ENCODE peak calls at places on chromosomes 12 and 14, in six cellular contexts. D is ELR, S is occipital lobe, H is AG04449, R is astrocyte, K is esophagus squamous epithelium. A is an unnamed sample.
A peak's percentile ranks its signal among the peaks of the same experiment; 100 is the strongest.

GRCh38 chr12:4447151-4447550 is 1.5 kb upstream of the FGF6 start:
- DNase-seq in D (no peak), S (no peak), H (no peak), R (no peak), K (no peak), A (no peak)

GRCh38 chr14:100546051-100546443 is 41.2 kb downstream of the BEGAIN start:
- DNase-seq in D (peak; percentile 46), S (no peak), H (no peak), R (no peak), K (no peak), A (no peak)

GRCh38 chr14:52695481-52696091 is at the start of gene ERO1A:
- DNase-seq in D (peak; percentile 90), S (peak; percentile 82), H (no peak), R (peak; percentile 73), K (peak; percentile 14), A (peak; percentile 49)

GRCh38 chr12:119749666-119750065 is 81.7 kb downstream of the PRKAB1 start:
- DNase-seq in D (peak; percentile 15), S (no peak), H (peak; percentile 14), R (peak; percentile 17), K (no peak), A (no peak)

GRCh38 chr12:22100952-22101748 is 55.1 kb downstream of the CMAS start:
- DNase-seq in D (peak; percentile 71), S (no peak), H (peak; percentile 5), R (peak; percentile 47), K (no peak), A (no peak)

GRCh38 chr12:6374028-6374780 is 1.2 kb downstream of the SCNN1A start:
- DNase-seq in D (no peak), S (no peak), H (no peak), R (no peak), K (no peak), A (no peak)

GRCh38 chr12:28065889-28066630 is 93.5 kb upstream of the PTHLH start:
- DNase-seq in D (no peak), S (no peak), H (no peak), R (no peak), K (no peak), A (no peak)

GRCh38 chr12:115095073-115095748 is 411.2 kb upstream of the TBX3 start:
- DNase-seq in D (no peak), S (no peak), H (no peak), R (no peak), K (no peak), A (no peak)

GRCh38 chr14:101557811-101558738 is 3.2 kb upstream of the DIO3 start:
- DNase-seq in D (no peak), S (no peak), H (no peak), R (no peak), K (no peak), A (no peak)

GRCh38 chr14:24430143-24430681 is 458 bp downstream of the KHNYN start:
- DNase-seq in D (peak; percentile 76), S (no peak), H (no peak), R (peak; percentile 49), K (no peak), A (no peak)

GRCh38 chr12:116537149-116537904 is 21.9 kb upstream of the MAP1LC3B2 start:
- DNase-seq in D (no peak), S (no peak), H (no peak), R (no peak), K (no peak), A (no peak)

GRCh38 chr14:90287791-90288190 is 31.4 kb downstream of the PSMC1 start:
- DNase-seq in D (no peak), S (no peak), H (no peak), R (no peak), K (no peak), A (no peak)

GRCh38 chr12:109592905-109593272 is 19.3 kb downstream of the MVK start:
- DNase-seq in D (no peak), S (no peak), H (no peak), R (no peak), K (no peak), A (no peak)

GRCh38 chr14:80047761-80048160 is 163.5 kb downstream of the DIO2 start:
- DNase-seq in D (no peak), S (no peak), H (no peak), R (no peak), K (no peak), A (no peak)

GRCh38 chr14:39265032-39265431 is 31.3 kb downstream of the MIA2 start:
- DNase-seq in D (peak; percentile 42), S (no peak), H (no peak), R (peak; percentile 47), K (no peak), A (no peak)

GRCh38 chr12:6608592-6609311 is 1.6 kb upstream of the CHD4 start:
- DNase-seq in D (peak; percentile 31), S (no peak), H (no peak), R (no peak), K (no peak), A (no peak)

GRCh38 chr12:120658286-120659150 is 18.1 kb downstream of the CABP1 start:
- DNase-seq in D (no peak), S (no peak), H (no peak), R (no peak), K (no peak), A (no peak)

GRCh38 chr12:41709463-41710285 is 435.0 kb downstream of the GXYLT1 start:
- DNase-seq in D (no peak), S (no peak), H (no peak), R (peak; percentile 36), K (no peak), A (no peak)